ENCODE peak calls at places on chromosomes 11 and 22, in five cellular contexts. Z, S, G, Q and K are unnamed samples.

GRCh38 chr11:74770456-74770855 is 21.8 kb downstream of the RNF169 start:
- DNase-seq in Z (no peak), S (no peak), G (no peak), Q (no peak), K (no peak)

GRCh38 chr11:17383466-17383865 is 5.0 kb downstream of the KCNJ11 start:
- DNase-seq in Z (no peak), S (no peak), G (no peak), Q (no peak), K (no peak)

GRCh38 chr11:119571311-119571710 is 148.3 kb upstream of the THY1 start:
- DNase-seq in Z (no peak), S (no peak), G (no peak), Q (no peak), K (no peak)

GRCh38 chr11:69463181-69463891 is 18.1 kb upstream of the LINC01488 start:
- DNase-seq in Z (no peak), S (no peak), G (no peak), Q (peak; percentile 53), K (no peak)

GRCh38 chr11:65424200-65425104 is 1.9 kb downstream of the NEAT1 start:
- DNase-seq in Z (peak; percentile 86), S (peak; percentile 52), G (peak; percentile 75), Q (peak; percentile 84), K (peak; percentile 69)

GRCh38 chr11:134676516-134677287 is 264.7 kb upstream of the B3GAT1 start:
- DNase-seq in Z (no peak), S (no peak), G (no peak), Q (no peak), K (no peak)

GRCh38 chr11:75667268-75667830 is 1.5 kb downstream of the MAP6 start:
- DNase-seq in Z (no peak), S (no peak), G (no peak), Q (peak; percentile 70), K (no peak)

GRCh38 chr22:24106385-24107381 is 74.6 kb upstream of the SUSD2 start:
- DNase-seq in Z (no peak), S (peak; percentile 19), G (no peak), Q (no peak), K (no peak)

GRCh38 chr22:22721681-22722309 is 77.4 kb downstream of the GGTLC2 start:
- DNase-seq in Z (no peak), S (no peak), G (no peak), Q (no peak), K (no peak)

GRCh38 chr11:2531277-2531986 is 86.6 kb downstream of the KCNQ1 start:
- DNase-seq in Z (peak; percentile 90), S (peak; percentile 53), G (peak; percentile 82), Q (peak; percentile 97), K (peak; percentile 78)

GRCh38 chr11:87203907-87204602 is 166.3 kb downstream of the TMEM135 start:
- DNase-seq in Z (no peak), S (no peak), G (no peak), Q (no peak), K (no peak)

GRCh38 chr11:12876988-12877387 is 132.1 kb upstream of the RASSF10 start:
- DNase-seq in Z (no peak), S (no peak), G (no peak), Q (no peak), K (no peak)